ENCODE peak calls at places on chromosomes 12 and 14, in four cellular contexts. A, S, M and J are unnamed samples.

GRCh38 chr14:55301722-55302121 is 30.5 kb downstream of the FBXO34 start:
- DNase-seq in A (no peak), M (no peak), S (peak), J (peak)

GRCh38 chr14:46651526-46652144 is at the start of gene RPL10L:
- DNase-seq in M (no peak), S (no peak), A (peak), J (no peak)

GRCh38 chr12:86521870-86522269 is 265.7 kb upstream of the MGAT4C start:
- DNase-seq in S (no peak), A (no peak), M (no peak), J (no peak)

GRCh38 chr14:59308706-59309105 is 120.2 kb downstream of the DAAM1 start:
- DNase-seq in M (no peak), A (no peak), S (no peak), J (no peak)

GRCh38 chr12:4036872-4037271 is 163.7 kb upstream of the PARP11 start:
- DNase-seq in M (no peak), S (no peak), A (no peak), J (no peak)

GRCh38 chr12:122859303-122860051 is 24.2 kb downstream of the HIP1R start:
- DNase-seq in A (no peak), M (peak), S (no peak), J (no peak)

GRCh38 chr12:88600272-88600671 is 20.0 kb upstream of the KITLG start:
- DNase-seq in S (no peak), A (no peak), M (no peak), J (peak)

GRCh38 chr12:54306925-54307731 is 6.3 kb upstream of the NFE2 start:
- DNase-seq in A (peak), M (peak), S (peak), J (peak)

GRCh38 chr12:131045705-131046460 is 92.2 kb downstream of the ADGRD1 start:
- DNase-seq in A (no peak), M (no peak), S (no peak), J (no peak)

GRCh38 chr14:94389731-94390371 is 1.4 kb upstream of the SERPINA1 start:
- DNase-seq in A (no peak), M (no peak), S (no peak), J (no peak)

GRCh38 chr12:6267007-6267721 is 43.3 kb upstream of the PLEKHG6 start:
- DNase-seq in S (no peak), M (no peak), A (no peak), J (no peak)

GRCh38 chr12:102618197-102618897 is 138.0 kb upstream of the IGF1 start:
- DNase-seq in M (peak), S (no peak), A (no peak), J (no peak)

GRCh38 chr14:86915416-86915815 is 1077.6 kb downstream of the GALC start:
- DNase-seq in A (peak), M (no peak), S (no peak), J (no peak)

GRCh38 chr12:108724054-108724889 is 7.0 kb downstream of the CORO1C start:
- DNase-seq in A (no peak), M (no peak), S (no peak), J (no peak)

GRCh38 chr14:77082356-77082755 is 15.7 kb upstream of the CIPC start:
- DNase-seq in M (no peak), S (no peak), A (no peak), J (no peak)

GRCh38 chr12:13436696-13437391 is 240.3 kb downstream of the EMP1 start:
- DNase-seq in A (no peak), S (no peak), M (no peak), J (no peak)

GRCh38 chr14:106551265-106551664 is 1024.9 kb downstream of the TMEM121 start:
- DNase-seq in A (no peak), M (no peak), S (no peak), J (no peak)

GRCh38 chr12:18897816-18898215 is 159.9 kb downstream of the CAPZA3 start:
- DNase-seq in S (no peak), M (no peak), A (no peak), J (no peak)

GRCh38 chr12:45674181-45674580 is 55.3 kb upstream of the ARID2 start:
- DNase-seq in M (no peak), A (no peak), S (no peak), J (no peak)

GRCh38 chr14:75718199-75718598 is 57.2 kb downstream of the TTLL5 start:
- DNase-seq in S (no peak), M (no peak), A (no peak), J (no peak)

GRCh38 chr14:93337143-93337753 is 4.4 kb upstream of the BTBD7 start:
- DNase-seq in M (no peak), A (peak), S (no peak), J (no peak)

GRCh38 chr12:6915023-6915788 is 826 bp downstream of the ENO2 start:
- DNase-seq in M (no peak), A (peak), S (no peak), J (no peak)

GRCh38 chr12:7108928-7109920 is at the start of gene C1RL:
- DNase-seq in M (peak), A (peak), S (peak), J (no peak)

GRCh38 chr12:39824505-39825198 is 205.0 kb upstream of the ABCD2 start:
- DNase-seq in M (no peak), S (no peak), A (no peak), J (no peak)

GRCh38 chr14:103512701-103513611 is 9.7 kb downstream of the CKB start:
- DNase-seq in S (peak), M (peak), A (peak), J (peak)

GRCh38 chr14:94971750-94972149 is 185.6 kb downstream of the DICER1 start:
- DNase-seq in M (peak), A (no peak), S (no peak), J (no peak)

GRCh38 chr12:58633479-58633878 is 286.8 kb downstream of the LRIG3 start:
- DNase-seq in S (no peak), M (no peak), A (no peak), J (no peak)

GRCh38 chr12:119229837-119230236 is 51.1 kb downstream of the HSPB8 start:
- DNase-seq in S (no peak), M (peak), A (peak), J (no peak)

GRCh38 chr12:16844875-16845274 is 238.9 kb upstream of the LMO3 start:
- DNase-seq in S (no peak), M (no peak), A (peak), J (no peak)

GRCh38 chr12:25959069-25959961 is 833 bp downstream of the RASSF8 start:
- DNase-seq in M (peak), A (peak), S (peak), J (no peak)
- H3K27ac ChIP-seq in M (peak), A (peak), S (peak), J (peak)

GRCh38 chr14:21653331-21653885 is at the start of gene OR4E2:
- DNase-seq in A (no peak), S (no peak), M (no peak), J (no peak)
- H3K27ac ChIP-seq in A (no peak), S (no peak), M (no peak), J (no peak)

DNA sequence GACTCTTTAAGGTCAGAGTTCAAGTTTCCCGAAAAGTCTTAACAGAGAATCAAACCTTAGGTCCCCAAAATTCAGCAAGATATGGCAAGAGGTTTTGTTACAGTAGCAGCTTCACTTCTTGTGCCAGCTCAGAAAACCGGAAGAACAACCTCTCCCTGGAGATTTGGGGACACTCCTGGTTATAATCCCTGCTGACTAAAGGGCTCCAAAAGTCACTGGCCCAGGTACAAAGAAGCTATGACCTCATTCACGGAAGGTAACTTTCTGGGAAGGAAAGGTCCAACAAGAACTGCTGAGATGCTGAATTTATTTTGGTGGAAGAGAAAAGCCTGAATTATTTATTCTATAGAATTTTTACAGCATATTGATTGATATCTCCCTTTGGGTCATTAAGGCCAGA is 55.6 kb upstream of the DIO2 start:
- DNase-seq in S (no peak), M (no peak), A (no peak), J (no peak)
- H3K27ac ChIP-seq in S (no peak), M (no peak), A (no peak), J (no peak)

GRCh38 chr12:71164877-71165197 is 7.0 kb upstream of the TSPAN8 start:
- DNase-seq in M (no peak), S (no peak), A (no peak), J (no peak)

GRCh38 chr12:71161575-71161974 is 3.8 kb upstream of the TSPAN8 start:
- DNase-seq in S (no peak), M (no peak), A (no peak), J (no peak)

GRCh38 chr12:71164166-71164876 is 6.5 kb upstream of the TSPAN8 start:
- DNase-seq in M (no peak), S (no peak), A (no peak), J (no peak)

GRCh38 chr12:71160585-71160984 is 2.8 kb upstream of the TSPAN8 start:
- DNase-seq in A (no peak), S (peak), M (no peak), J (peak)

DNA sequence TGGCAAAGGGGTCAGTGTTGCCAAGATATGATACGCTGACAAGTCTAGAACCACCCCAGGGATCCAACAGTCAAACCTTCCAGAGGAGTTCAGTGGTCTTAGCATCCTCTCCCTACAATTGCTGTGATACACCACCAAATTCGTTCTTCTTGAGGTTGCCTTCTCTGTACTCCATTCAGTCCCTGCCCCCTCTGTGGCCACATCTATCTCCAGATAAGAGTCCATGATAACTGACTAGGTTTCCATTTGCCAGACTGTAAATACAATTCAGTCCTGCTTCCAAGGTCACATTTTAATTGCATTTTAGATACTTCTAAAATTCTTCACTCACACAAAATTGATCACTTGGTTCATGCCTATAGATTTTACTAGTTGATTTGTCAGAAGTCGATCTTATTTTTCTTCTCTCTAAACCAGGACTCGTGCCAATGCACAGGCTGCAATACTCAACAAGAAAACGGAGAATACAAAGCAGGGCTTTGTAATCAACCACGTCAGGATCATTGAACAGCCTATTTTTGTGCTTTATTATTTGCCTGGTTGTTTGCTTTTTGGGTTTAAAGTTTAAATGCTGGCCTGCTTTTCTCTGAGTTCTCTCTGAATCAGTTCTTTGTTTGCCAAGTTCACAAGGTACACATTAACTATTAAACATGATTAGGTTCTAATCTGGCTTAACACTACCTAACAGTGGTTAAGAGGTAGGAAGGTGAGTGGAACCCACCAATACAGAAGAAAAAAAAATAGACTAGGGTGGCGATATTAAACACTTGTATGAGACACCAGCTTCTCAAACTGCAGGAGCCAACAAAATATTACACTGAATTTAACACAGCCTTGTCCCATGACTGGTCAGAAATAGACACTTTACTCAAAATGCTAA is 5.3 kb upstream of the TSPAN8 start:
- DNase-seq in M (no peak), A (no peak), S (no peak), J (no peak)
- H3K27ac ChIP-seq in M (no peak), A (no peak), S (no peak), J (no peak)

DNA sequence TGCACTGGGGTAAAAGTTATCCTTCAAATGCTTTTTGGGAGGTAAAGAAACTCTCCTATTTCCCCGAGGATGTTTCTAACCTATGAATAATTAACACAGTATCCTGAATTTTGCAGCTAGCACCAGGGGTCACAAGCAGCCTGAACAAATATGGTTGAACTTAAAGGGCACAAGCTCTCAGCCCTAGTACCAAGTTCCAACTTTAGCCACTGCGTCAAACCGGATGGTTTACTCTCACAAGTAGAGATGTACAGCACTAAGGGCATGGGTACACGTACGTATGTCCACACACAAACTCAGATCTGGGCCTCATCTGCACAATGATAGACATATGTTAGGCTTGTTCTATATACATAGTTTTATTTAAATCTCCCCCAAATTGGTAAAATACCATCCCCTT is 4.7 kb downstream of the CCDC88C start:
- DNase-seq in M (no peak), S (no peak), A (no peak), J (no peak)
- H3K27ac ChIP-seq in M (no peak), S (no peak), A (peak), J (no peak)